ENCODE peak calls at places on chromosome 14, in five cellular contexts. Z is HCT116, S is cardiac fibroblast, R is OCI-LY7, X is fibroblast of pulmonary artery. J is an unnamed sample.

GRCh38 chr14:69501362-69501964 is 16.9 kb downstream of the PLEKHD1 start:
- DNase-seq in Z (no peak), S (peak), R (no peak), X (peak), J (peak)

GRCh38 chr14:71555654-71556559 is 376.3 kb upstream of the RGS6 start:
- DNase-seq in Z (no peak), S (no peak), R (peak), X (peak), J (no peak)

GRCh38 chr14:32397871-32398640 is 69.0 kb downstream of the AKAP6 start:
- DNase-seq in Z (no peak), S (peak), R (no peak), X (peak), J (peak)

GRCh38 chr14:104885973-104886689 is 21.1 kb downstream of the CEP170B start:
- DNase-seq in Z (no peak), S (no peak), R (no peak), X (no peak), J (no peak)

GRCh38 chr14:67650694-67651093 is 23.7 kb downstream of the VTI1B start:
- DNase-seq in Z (no peak), S (peak), R (no peak), X (peak), J (no peak)

GRCh38 chr14:75426332-75427125 is 1.3 kb upstream of the JDP2 start:
- DNase-seq in Z (no peak), S (no peak), R (peak), X (no peak), J (no peak)

GRCh38 chr14:38357557-38357956 is 101.7 kb upstream of the CLEC14A start:
- DNase-seq in Z (no peak), S (peak), R (no peak), X (peak), J (peak)

GRCh38 chr14:104786726-104787675 is 8.5 kb downstream of the AKT1 start:
- DNase-seq in Z (no peak), S (no peak), R (no peak), X (no peak), J (no peak)

GRCh38 chr14:103015426-103015825 is 41.9 kb downstream of the CDC42BPB start:
- DNase-seq in Z (no peak), S (no peak), R (no peak), X (no peak), J (no peak)

GRCh38 chr14:59358105-59358504 is 107.1 kb downstream of the GPR135 start:
- DNase-seq in Z (peak), S (peak), R (no peak), X (peak), J (no peak)

GRCh38 chr14:69471916-69472315 is 12.6 kb upstream of the PLEKHD1 start:
- DNase-seq in Z (no peak), S (no peak), R (no peak), X (no peak), J (no peak)

GRCh38 chr14:20662968-20663731 is 21.2 kb upstream of the RNASE4 start:
- DNase-seq in Z (peak), S (peak), R (peak), X (peak), J (peak)

GRCh38 chr14:49982082-49982481 is 89.2 kb downstream of the ARF6 start:
- DNase-seq in Z (no peak), S (no peak), R (no peak), X (peak), J (no peak)

GRCh38 chr14:22982477-22983245 is at the start of gene AJUBA:
- DNase-seq in Z (peak), S (peak), R (no peak), X (peak), J (peak)
- TF ChIP-seq CTCF in Z (no peak), S (no peak), R (no peak), X (no peak), J (no peak)

GRCh38 chr14:76828339-76829015 is 2.3 kb downstream of the LRRC74A start:
- DNase-seq in Z (no peak), S (peak), R (no peak), X (peak), J (no peak)

GRCh38 chr14:76826122-76826521 is at the start of gene LRRC74A:
- DNase-seq in Z (no peak), S (no peak), R (no peak), X (no peak), J (no peak)

GRCh38 chr14:76829650-76830421 is 3.6 kb downstream of the LRRC74A start:
- DNase-seq in Z (no peak), S (peak), R (no peak), X (peak), J (no peak)

GRCh38 chr14:76829016-76829365 is 2.8 kb downstream of the LRRC74A start:
- DNase-seq in Z (no peak), S (peak), R (no peak), X (peak), J (no peak)

DNA sequence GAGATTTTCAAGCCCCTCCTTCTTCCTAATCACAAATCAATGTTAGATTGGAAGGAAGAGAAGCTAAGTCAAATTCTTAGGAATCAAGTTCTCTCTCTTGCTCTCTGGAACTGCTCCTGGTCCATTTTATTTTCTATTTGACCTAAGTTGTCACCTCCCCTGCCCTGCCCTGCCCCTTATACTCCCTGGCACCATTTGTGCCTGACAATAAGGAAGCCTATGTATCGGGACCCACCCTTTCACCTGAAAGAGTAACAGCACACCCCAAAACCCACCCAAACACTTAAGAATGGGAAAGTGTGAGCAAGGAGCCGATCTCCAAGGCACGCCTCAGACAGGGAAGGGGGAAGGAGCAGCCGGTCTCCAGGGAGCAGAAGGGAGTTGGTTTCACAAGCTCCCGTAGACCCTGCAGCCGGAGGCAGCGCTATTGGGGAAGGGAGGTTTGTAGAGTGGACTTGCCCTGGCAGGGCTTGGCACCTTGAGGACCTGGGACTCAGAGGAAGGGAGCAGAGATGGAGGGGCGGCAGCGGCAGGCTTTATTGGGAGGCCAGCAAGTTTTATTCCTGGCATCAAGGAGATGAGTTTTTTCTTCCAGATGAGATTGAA is 1.6 kb downstream of the LRRC74A start:
- DNase-seq in Z (no peak), S (peak), R (no peak), X (peak), J (no peak)
- H3K4me3 ChIP-seq in Z (no peak), S (peak), R (no peak), X (peak), J (no peak)

GRCh38 chr14:99441157-99441870 is 39.3 kb downstream of the SETD3 start:
- DNase-seq in Z (no peak), S (peak), R (no peak), X (no peak), J (no peak)
- TF ChIP-seq CTCF in Z (no peak), S (no peak), R (no peak), X (peak), J (peak)

GRCh38 chr14:52058346-52058745 is 10.5 kb downstream of the NID2 start:
- DNase-seq in Z (no peak), S (peak), R (no peak), X (no peak), J (no peak)

GRCh38 chr14:52061890-52062289 is 7.0 kb downstream of the NID2 start:
- DNase-seq in Z (no peak), S (no peak), R (no peak), X (no peak), J (no peak)

GRCh38 chr14:52061380-52061779 is 7.5 kb downstream of the NID2 start:
- DNase-seq in Z (no peak), S (peak), R (no peak), X (no peak), J (no peak)

GRCh38 chr14:52059614-52060013 is 9.2 kb downstream of the NID2 start:
- DNase-seq in Z (no peak), S (no peak), R (no peak), X (no peak), J (peak)

DNA sequence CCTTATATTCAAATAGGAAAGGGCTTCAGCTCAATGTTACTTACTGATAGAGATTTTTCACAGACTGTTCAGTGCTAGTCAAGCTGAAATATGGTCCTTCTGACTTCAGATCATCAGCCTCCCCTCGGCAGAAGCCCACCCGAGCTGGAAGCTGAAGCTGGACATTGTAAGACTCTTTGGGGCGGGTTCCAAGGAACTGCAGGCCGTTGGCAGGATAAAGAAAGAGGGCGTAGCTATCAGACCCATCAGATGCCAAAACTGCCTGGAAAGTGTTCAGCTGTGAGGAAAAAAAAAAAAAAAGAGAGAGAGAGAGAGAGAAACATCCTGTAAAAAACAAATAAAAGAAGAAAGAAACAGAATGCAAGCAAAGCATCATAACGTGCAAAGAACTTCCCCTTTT is 8.8 kb downstream of the NID2 start:
- DNase-seq in Z (no peak), S (peak), R (no peak), X (peak), J (no peak)
- H3K4me3 ChIP-seq in Z (no peak), S (no peak), R (no peak), X (no peak), J (no peak)

GRCh38 chr14:51157012-51157411 is 62.1 kb upstream of the TRIM9 start:
- DNase-seq in Z (peak), S (peak), R (peak), X (peak), J (no peak)
- TF ChIP-seq CTCF in Z (peak), S (peak), R (peak), X (peak), J (peak)

GRCh38 chr14:54652188-54652889 is 85.4 kb downstream of the SAMD4A start:
- DNase-seq in Z (peak), S (peak), R (no peak), X (peak), J (peak)
- H3K4me3 ChIP-seq in Z (peak), S (peak), R (no peak), X (peak), J (peak)